ENCODE peak calls at places on chromosome 1, in four cellular contexts. One of them, this sample, is unnamed. For H3K4me1, the result is how much of the 10 kb centered on the place peaks cover.

GRCh38 chr1:233972951-233973635 is 68.6 kb downstream of the SLC35F3 start:
- ATAC-seq in A549: peak
- ATAC-seq in HepG2: no peak
- ATAC-seq in K562: peak
- ATAC-seq in this sample: no peak

GRCh38 chr1:47449702-47450552 is 12.1 kb downstream of the FOXD2 start:
- ATAC-seq in A549: peak
- ATAC-seq in K562: peak
- ATAC-seq in HepG2: peak
- ATAC-seq in this sample: peak

GRCh38 chr1:188363943-188364342 is 1535.2 kb downstream of the PLA2G4A start:
- ATAC-seq in HepG2: no peak
- ATAC-seq in K562: no peak
- ATAC-seq in A549: peak
- ATAC-seq in this sample: no peak

GRCh38 chr1:66214901-66215300 is 319.1 kb upstream of the SGIP1 start:
- ATAC-seq in K562: no peak
- ATAC-seq in A549: no peak
- ATAC-seq in HepG2: no peak
- ATAC-seq in this sample: no peak

GRCh38 chr1:17883136-17883535 is 128.0 kb downstream of the ACTL8 start:
- ATAC-seq in HepG2: no peak
- ATAC-seq in K562: no peak
- ATAC-seq in A549: no peak
- ATAC-seq in this sample: no peak

GRCh38 chr1:27350673-27351540 is 9.1 kb downstream of the SYTL1 start:
- ATAC-seq in K562: peak
- ATAC-seq in HepG2: peak
- ATAC-seq in A549: no peak
- ATAC-seq in this sample: peak

GRCh38 chr1:116732726-116733125 is 21.5 kb upstream of the CD2 start:
- ATAC-seq in HepG2: no peak
- ATAC-seq in K562: no peak
- ATAC-seq in A549: no peak
- ATAC-seq in this sample: no peak

GRCh38 chr1:207875532-207875931 is 35.4 kb downstream of the CD34 start:
- ATAC-seq in HepG2: peak
- ATAC-seq in K562: no peak
- ATAC-seq in A549: no peak
- ATAC-seq in this sample: no peak

GRCh38 chr1:94988356-94988755 is 61.4 kb upstream of the CNN3 start:
- ATAC-seq in K562: no peak
- ATAC-seq in HepG2: no peak
- ATAC-seq in A549: no peak
- ATAC-seq in this sample: no peak

GRCh38 chr1:219463629-219464028 is 149.3 kb downstream of the ZC3H11B start:
- ATAC-seq in A549: no peak
- ATAC-seq in HepG2: no peak
- ATAC-seq in K562: no peak
- ATAC-seq in this sample: peak

GRCh38 chr1:66168919-66169725 is 364.8 kb upstream of the SGIP1 start:
- ATAC-seq in K562: no peak
- ATAC-seq in HepG2: no peak
- ATAC-seq in A549: peak
- ATAC-seq in this sample: no peak

GRCh38 chr1:46757256-46757955 is 38.5 kb upstream of the EFCAB14 start:
- ATAC-seq in HepG2: no peak
- ATAC-seq in K562: no peak
- ATAC-seq in A549: no peak
- ATAC-seq in this sample: no peak

GRCh38 chr1:156475568-156476500 is 24.7 kb downstream of the MEF2D start:
- ATAC-seq in A549: no peak
- ATAC-seq in HepG2: no peak
- ATAC-seq in K562: no peak
- ATAC-seq in this sample: peak

GRCh38 chr1:17891205-17892110 is 136.3 kb downstream of the ACTL8 start:
- ATAC-seq in HepG2: no peak
- ATAC-seq in A549: no peak
- ATAC-seq in K562: no peak
- ATAC-seq in this sample: no peak

GRCh38 chr1:98674075-98674781 is 12.7 kb downstream of the SNX7 start:
- ATAC-seq in K562: no peak
- ATAC-seq in HepG2: no peak
- ATAC-seq in A549: no peak
- ATAC-seq in this sample: no peak

GRCh38 chr1:54228638-54229079 is 28.7 kb downstream of the MRPL37 start:
- ATAC-seq in HepG2: peak
- ATAC-seq in A549: no peak
- ATAC-seq in K562: no peak
- ATAC-seq in this sample: no peak

GRCh38 chr1:54227836-54228435 is 28.0 kb downstream of the MRPL37 start:
- ATAC-seq in A549: peak
- ATAC-seq in K562: no peak
- ATAC-seq in HepG2: peak
- ATAC-seq in this sample: no peak

GRCh38 chr1:54230507-54231339 is 30.8 kb downstream of the MRPL37 start:
- ATAC-seq in A549: no peak
- ATAC-seq in HepG2: no peak
- ATAC-seq in K562: peak
- ATAC-seq in this sample: no peak

GRCh38 chr1:54227091-54227602 is 27.2 kb downstream of the MRPL37 start:
- ATAC-seq in HepG2: peak
- ATAC-seq in A549: peak
- ATAC-seq in K562: no peak
- ATAC-seq in this sample: no peak

GRCh38 chr1:54229281-54229891 is 29.4 kb downstream of the MRPL37 start:
- ATAC-seq in A549: peak
- ATAC-seq in HepG2: peak
- ATAC-seq in K562: peak
- ATAC-seq in this sample: peak
- TF ChIP-seq EP300 in A549: no peak
- TF ChIP-seq EP300 in HepG2: no peak
- TF ChIP-seq EP300 in K562: no peak
- TF ChIP-seq EP300 in this sample: no peak

GRCh38 chr1:205988585-205988995 is 14.6 kb downstream of the RAB7B start:
- ATAC-seq in A549: peak
- ATAC-seq in K562: peak
- ATAC-seq in HepG2: no peak
- ATAC-seq in this sample: no peak

GRCh38 chr1:205986291-205986690 is 16.9 kb downstream of the RAB7B start:
- ATAC-seq in A549: peak
- ATAC-seq in K562: no peak
- ATAC-seq in HepG2: no peak
- ATAC-seq in this sample: no peak

GRCh38 chr1:205983925-205984725 is 19.1 kb downstream of the RAB7B start:
- ATAC-seq in K562: peak
- ATAC-seq in HepG2: peak
- ATAC-seq in A549: peak
- ATAC-seq in this sample: peak

GRCh38 chr1:205985330-205986005 is 17.7 kb downstream of the RAB7B start:
- ATAC-seq in HepG2: no peak
- ATAC-seq in A549: no peak
- ATAC-seq in K562: no peak
- ATAC-seq in this sample: no peak

DNA sequence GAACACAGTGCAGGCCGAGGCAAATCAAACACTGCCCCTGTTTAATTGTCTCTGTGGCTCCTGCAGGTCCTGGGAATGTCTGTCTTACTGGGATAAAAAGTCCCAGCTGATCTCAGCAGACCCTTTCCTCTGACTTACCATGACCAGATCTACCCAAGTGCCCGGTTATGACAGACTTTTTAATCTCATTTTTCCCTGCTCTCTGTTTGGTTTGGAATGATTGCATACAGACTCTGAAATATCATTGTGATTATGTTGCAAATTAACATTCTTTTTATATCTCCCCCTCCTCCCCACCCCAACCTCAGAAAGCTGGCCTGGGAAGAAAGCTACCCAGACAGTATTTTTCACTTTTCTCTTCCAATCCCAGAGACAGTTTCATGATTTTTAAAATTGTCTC is 16.3 kb downstream of the RAB7B start:
- ATAC-seq in A549: no peak
- ATAC-seq in HepG2: no peak
- ATAC-seq in K562: no peak
- ATAC-seq in this sample: no peak
- H3K4me1 ChIP-seq in A549: under half
- H3K4me1 ChIP-seq in HepG2: under half
- H3K4me1 ChIP-seq in K562: under half
- H3K4me1 ChIP-seq in this sample: under half

GRCh38 chr1:93880731-93881130 is 1.7 kb upstream of the DNTTIP2 start:
- ATAC-seq in HepG2: no peak
- ATAC-seq in A549: no peak
- ATAC-seq in K562: no peak
- ATAC-seq in this sample: no peak

GRCh38 chr1:93878501-93878888 is 511 bp downstream of the DNTTIP2 start:
- ATAC-seq in A549: peak
- ATAC-seq in HepG2: peak
- ATAC-seq in K562: peak
- ATAC-seq in this sample: peak

GRCh38 chr1:93877529-93877928 is 1.5 kb downstream of the DNTTIP2 start:
- ATAC-seq in A549: no peak
- ATAC-seq in K562: no peak
- ATAC-seq in HepG2: no peak
- ATAC-seq in this sample: no peak

GRCh38 chr1:93876284-93876683 is 2.7 kb downstream of the DNTTIP2 start:
- ATAC-seq in K562: no peak
- ATAC-seq in HepG2: no peak
- ATAC-seq in A549: no peak
- ATAC-seq in this sample: no peak

DNA sequence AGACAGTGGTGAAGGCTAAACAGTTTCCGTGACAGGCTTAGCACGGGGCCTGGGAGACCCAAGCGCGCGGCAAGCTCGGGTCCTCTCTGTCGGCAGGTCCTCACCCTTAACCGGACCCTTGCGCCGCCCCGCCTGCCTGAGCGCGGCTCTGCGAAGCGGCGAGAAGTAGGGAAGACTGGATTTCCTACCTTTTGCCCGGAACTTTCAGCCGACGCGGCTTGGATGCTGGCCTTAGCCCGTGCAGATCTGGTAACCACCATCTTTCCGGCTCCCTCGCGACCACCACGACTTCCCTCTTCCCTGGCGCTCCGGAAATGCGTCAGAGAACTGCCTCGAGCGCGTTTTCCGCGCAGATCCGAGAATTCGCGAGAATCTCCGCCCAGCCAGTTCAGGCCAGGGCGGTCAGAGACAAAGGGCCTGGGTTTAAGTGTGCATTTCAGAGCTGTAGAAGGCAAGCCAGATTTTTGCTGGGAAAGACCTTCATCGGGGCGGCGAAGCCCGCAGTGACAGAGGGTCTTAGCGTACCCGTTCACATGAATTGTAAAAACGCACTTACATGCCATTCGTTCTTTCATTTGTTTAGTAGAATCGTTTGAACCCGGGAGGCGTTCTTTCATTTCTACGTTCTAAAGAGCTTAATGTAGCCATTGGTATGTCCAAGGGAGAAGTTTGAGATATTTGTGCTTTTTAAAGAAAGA is at the start of gene DNTTIP2:
- ATAC-seq in HepG2: peak
- ATAC-seq in A549: peak
- ATAC-seq in K562: peak
- ATAC-seq in this sample: peak
- TF ChIP-seq EP300 in HepG2: peak
- TF ChIP-seq EP300 in A549: no peak
- TF ChIP-seq EP300 in K562: peak
- TF ChIP-seq EP300 in this sample: no peak

GRCh38 chr1:92808353-92808752 is 23.4 kb upstream of the EVI5 start:
- ATAC-seq in HepG2: no peak
- ATAC-seq in K562: no peak
- ATAC-seq in A549: no peak
- ATAC-seq in this sample: no peak
- H3K4me1 ChIP-seq in HepG2: under half
- H3K4me1 ChIP-seq in K562: under half
- H3K4me1 ChIP-seq in A549: under half
- H3K4me1 ChIP-seq in this sample: under half

This sample was measured in gastroesophageal sphincter.